ENCODE peak calls at places on chromosomes 13 and 19, in four cellular contexts. C, G, M and K are unnamed samples.

GRCh38 chr19:46746281-46746965 is at the start of gene STRN4:
- DNase-seq in G (no peak), M (peak; percentile 53), C (peak; percentile 64), K (no peak)

GRCh38 chr19:1109032-1109541 is 5.3 kb downstream of the GPX4 start:
- DNase-seq in M (no peak), G (no peak), C (no peak), K (no peak)

GRCh38 chr19:2887391-2887914 is 13.3 kb upstream of the ZNF57 start:
- DNase-seq in M (no peak), C (peak; percentile 56), G (peak; percentile 37), K (no peak)

GRCh38 chr19:52896431-52897148 is 845 bp downstream of the ZNF320 start:
- DNase-seq in M (no peak), G (no peak), C (peak; percentile 68), K (no peak)

GRCh38 chr19:5314012-5314906 is 26.4 kb downstream of the PTPRS start:
- DNase-seq in C (no peak), M (no peak), G (no peak), K (no peak)

GRCh38 chr13:107271226-107271625 is 703.3 kb upstream of the ARGLU1 start:
- DNase-seq in G (no peak), M (no peak), C (peak; percentile 72), K (no peak)

GRCh38 chr19:21569497-21569870 is 64.1 kb downstream of the ZNF429 start:
- DNase-seq in M (peak; percentile 55), G (no peak), C (no peak), K (no peak)

GRCh38 chr13:36709136-36709895 is 35.5 kb downstream of the SERTM1 start:
- DNase-seq in M (no peak), G (no peak), C (no peak), K (no peak)

GRCh38 chr19:495440-496332 is 600 bp upstream of the MADCAM1 start:
- DNase-seq in C (peak; percentile 92), G (no peak), M (no peak), K (no peak)

GRCh38 chr19:7595466-7596133 is at the start of gene CAMSAP3:
- DNase-seq in C (peak; percentile 93), M (peak; percentile 65), G (no peak), K (no peak)

GRCh38 chr19:33860691-33861090 is 64.0 kb downstream of the KCTD15 start:
- DNase-seq in G (no peak), M (no peak), C (no peak), K (no peak)

GRCh38 chr13:99819962-99820361 is 151.6 kb downstream of the ZIC5 start:
- DNase-seq in C (no peak), G (no peak), M (no peak), K (no peak)

GRCh38 chr19:6234527-6234926 is 45.2 kb downstream of the MLLT1 start:
- DNase-seq in G (no peak), C (no peak), M (no peak), K (no peak)

GRCh38 chr19:33325920-33326319 is 23.6 kb upstream of the CEBPA start:
- DNase-seq in C (no peak), M (peak; percentile 92), G (no peak), K (no peak)

GRCh38 chr13:30334663-30335386 is 27.5 kb upstream of the KATNAL1 start:
- DNase-seq in C (peak; percentile 73), G (no peak), M (peak; percentile 95), K (no peak)

GRCh38 chr19:1311543-1312091 is 25.9 kb downstream of the EFNA2 start:
- DNase-seq in M (no peak), C (no peak), G (no peak), K (no peak)

GRCh38 chr13:50810998-50811397 is 32.5 kb downstream of the DLEU7 start:
- DNase-seq in M (no peak), G (no peak), C (no peak), K (no peak)

GRCh38 chr19:4369888-4370260 is 26.5 kb downstream of the MPND start:
- DNase-seq in G (no peak), C (peak; percentile 87), M (no peak), K (no peak)

GRCh38 chr19:56507446-56508281 is at the start of gene ZNF471:
- DNase-seq in G (peak; percentile 93), C (peak; percentile 95), M (peak; percentile 97), K (peak; percentile 95)

GRCh38 chr19:45005787-45006186 is 4.5 kb downstream of the RELB start:
- DNase-seq in G (no peak), C (no peak), M (no peak), K (no peak)

GRCh38 chr13:99657848-99658265 is 156.6 kb downstream of the TM9SF2 start:
- DNase-seq in G (no peak), M (no peak), C (peak; percentile 86), K (no peak)

GRCh38 chr13:61880576-61881283 is 465.1 kb upstream of the PCDH20 start:
- DNase-seq in C (peak; percentile 75), M (no peak), G (no peak), K (no peak)

GRCh38 chr19:10086904-10087256 is 763 bp downstream of the SHFL start:
- DNase-seq in C (no peak), M (no peak), G (no peak), K (no peak)

GRCh38 chr13:111491021-111491420 is 170.6 kb downstream of the TEX29 start:
- DNase-seq in C (no peak), M (no peak), G (no peak), K (no peak)

GRCh38 chr19:29837448-29837961 is 25.7 kb downstream of the CCNE1 start:
- DNase-seq in G (no peak), C (no peak), M (no peak), K (no peak)

GRCh38 chr13:111917901-111918300 is 149.0 kb upstream of the SOX1 start:
- DNase-seq in C (peak; percentile 25), G (no peak), M (peak; percentile 26), K (no peak)

GRCh38 chr19:1478934-1479707 is at the start of gene C19orf25:
- DNase-seq in C (peak; percentile 97), G (peak; percentile 39), M (peak; percentile 95), K (peak; percentile 69)

GRCh38 chr19:16373539-16373938 is 48.9 kb downstream of the KLF2 start:
- DNase-seq in G (no peak), C (no peak), M (no peak), K (peak; percentile 74)

GRCh38 chr19:8373867-8374813 is 10.2 kb downstream of the ANGPTL4 start:
- DNase-seq in C (peak; percentile 61), G (no peak), M (peak; percentile 86), K (no peak)

GRCh38 chr13:60765700-60766411 is 368.8 kb downstream of the TDRD3 start:
- DNase-seq in C (no peak), M (no peak), G (no peak), K (no peak)

GRCh38 chr13:111938743-111939142 is 128.2 kb upstream of the SOX1 start:
- DNase-seq in C (peak; percentile 31), M (no peak), G (no peak), K (no peak)

GRCh38 chr19:49475191-49475932 is 1.3 kb downstream of the FLT3LG start:
- DNase-seq in C (no peak), G (no peak), M (no peak), K (no peak)